ENCODE peak calls at places on chromosomes 6 and 20, in five cellular contexts. Q is B cell, K is heart left ventricle, R is GM13976, I is psoas muscle. M is an unnamed sample.

GRCh38 chr20:45059022-45059728 is 41.8 kb downstream of the KCNS1 start:
- DNase-seq in Q (no peak), K (no peak), R (no peak), I (no peak), M (no peak)

GRCh38 chr6:6661684-6662083 is 73.2 kb downstream of the LY86 start:
- DNase-seq in Q (no peak), K (peak), R (no peak), I (no peak), M (no peak)

GRCh38 chr20:3646651-3647050 is 16.5 kb downstream of the GFRA4 start:
- DNase-seq in Q (no peak), K (no peak), R (no peak), I (no peak), M (no peak)

GRCh38 chr20:42886801-42887200 is 302.9 kb downstream of the PTPRT start:
- DNase-seq in Q (no peak), K (no peak), R (no peak), I (no peak), M (no peak)

GRCh38 chr6:13614126-13614925 is 809 bp upstream of the NOL7 start:
- DNase-seq in Q (no peak), K (no peak), R (no peak), I (peak), M (no peak)

GRCh38 chr6:8219352-8219943 is 117.1 kb upstream of the EEF1E1 start:
- DNase-seq in Q (no peak), K (no peak), R (peak), I (no peak), M (no peak)

GRCh38 chr6:31113861-31114539 is 600 bp upstream of the PSORS1C1 start:
- DNase-seq in Q (no peak), K (no peak), R (peak), I (no peak), M (peak)

GRCh38 chr6:26205625-26206574 is 118.7 kb downstream of the HFE start:
- DNase-seq in Q (no peak), K (no peak), R (peak), I (no peak), M (no peak)

GRCh38 chr20:41308290-41308691 is 9.2 kb downstream of the ZHX3 start:
- DNase-seq in Q (no peak), K (no peak), R (no peak), I (no peak), M (peak)

GRCh38 chr20:30491016-30491415 is 766.4 kb upstream of the DEFB115 start:
- DNase-seq in Q (no peak), K (no peak), R (no peak), I (no peak), M (no peak)

GRCh38 chr6:5997420-5998093 is 9.2 kb downstream of the NRN1 start:
- DNase-seq in Q (no peak), K (peak), R (peak), I (no peak), M (no peak)

GRCh38 chr6:15464211-15464725 is 198.6 kb downstream of the DTNBP1 start:
- DNase-seq in Q (peak), K (no peak), R (peak), I (no peak), M (no peak)

GRCh38 chr6:117613920-117614535 is 11.7 kb upstream of the GOPC start:
- DNase-seq in Q (no peak), K (no peak), R (no peak), I (no peak), M (peak)

GRCh38 chr20:44207066-44207723 is 3.4 kb downstream of the OSER1 start:
- DNase-seq in Q (no peak), K (no peak), R (no peak), I (no peak), M (no peak)

GRCh38 chr20:3749689-3750639 is 17.5 kb downstream of the HSPA12B start:
- DNase-seq in Q (no peak), K (no peak), R (peak), I (no peak), M (no peak)

GRCh38 chr6:15457121-15457646 is 205.6 kb downstream of the DTNBP1 start:
- DNase-seq in Q (no peak), K (no peak), R (no peak), I (no peak), M (no peak)

GRCh38 chr6:79833264-79833663 is 114.1 kb downstream of the ELOVL4 start:
- DNase-seq in Q (no peak), K (no peak), R (no peak), I (no peak), M (no peak)

GRCh38 chr20:42007251-42007650 is 389.1 kb upstream of the CHD6 start:
- DNase-seq in Q (no peak), K (no peak), R (no peak), I (no peak), M (no peak)

GRCh38 chr6:139853302-139853992 is 479.0 kb upstream of the CITED2 start:
- DNase-seq in Q (no peak), K (no peak), R (no peak), I (no peak), M (peak)

GRCh38 chr6:147040041-147040440 is 164.2 kb upstream of the STXBP5 start:
- DNase-seq in Q (no peak), K (no peak), R (no peak), I (no peak), M (peak)

GRCh38 chr6:165684333-165684732 is 21.3 kb upstream of the PDE10A start:
- DNase-seq in Q (no peak), K (no peak), R (no peak), I (no peak), M (no peak)

GRCh38 chr20:48489046-48489463 is 338.7 kb downstream of the PREX1 start:
- DNase-seq in Q (peak), K (no peak), R (peak), I (no peak), M (no peak)

GRCh38 chr6:69398729-69399128 is 398.1 kb downstream of the LMBRD1 start:
- DNase-seq in Q (no peak), K (no peak), R (no peak), I (no peak), M (no peak)

GRCh38 chr20:62733891-62734290 is 25.3 kb downstream of the NTSR1 start:
- DNase-seq in Q (no peak), K (no peak), R (no peak), I (no peak), M (no peak)

GRCh38 chr6:148140772-148141557 is 201.7 kb upstream of the SASH1 start:
- DNase-seq in Q (no peak), K (no peak), R (no peak), I (no peak), M (no peak)

GRCh38 chr6:134063966-134064445 is 11.6 kb upstream of the SLC2A12 start:
- DNase-seq in Q (peak), K (peak), R (peak), I (peak), M (no peak)

GRCh38 chr6:19399406-19399805 is 437.8 kb upstream of the ID4 start:
- DNase-seq in Q (no peak), K (no peak), R (no peak), I (no peak), M (no peak)

GRCh38 chr6:31814677-31815024 is 432 bp downstream of the HSPA1L start:
- DNase-seq in Q (peak), K (peak), R (peak), I (peak), M (peak)

GRCh38 chr6:78345882-78346281 is 521.5 kb upstream of the IRAK1BP1 start:
- DNase-seq in Q (no peak), K (no peak), R (no peak), I (no peak), M (no peak)

GRCh38 chr6:152298055-152298647 is 339.0 kb downstream of the SYNE1 start:
- DNase-seq in Q (no peak), K (no peak), R (peak), I (no peak), M (no peak)

GRCh38 chr6:143501851-143502250 is 9.7 kb downstream of the FUCA2 start:
- DNase-seq in Q (no peak), K (no peak), R (no peak), I (no peak), M (no peak)

DNA sequence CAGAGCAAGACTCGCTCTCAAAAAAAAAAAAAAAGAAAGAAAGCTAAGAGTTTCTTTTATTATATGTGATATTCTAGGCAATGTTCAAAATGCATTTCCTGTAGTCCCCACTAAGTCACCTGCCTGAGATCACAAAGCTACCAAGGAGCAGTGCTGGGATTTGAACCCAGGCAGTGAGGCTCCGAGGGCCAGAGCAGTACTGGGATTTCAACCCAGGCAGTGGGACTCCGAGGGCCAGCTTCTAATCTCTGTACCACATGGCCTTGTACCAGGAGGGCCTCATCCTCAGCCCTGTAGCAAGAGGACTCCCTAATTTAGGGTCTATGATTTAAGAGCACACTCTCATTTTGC is 39.7 kb downstream of the ZMYND8 start:
- DNase-seq in Q (no peak), K (no peak), R (no peak), I (no peak), M (no peak)
- TF ChIP-seq CTCF in Q (no peak), K (no peak), R (no peak), I (no peak), M (no peak)

DNA sequence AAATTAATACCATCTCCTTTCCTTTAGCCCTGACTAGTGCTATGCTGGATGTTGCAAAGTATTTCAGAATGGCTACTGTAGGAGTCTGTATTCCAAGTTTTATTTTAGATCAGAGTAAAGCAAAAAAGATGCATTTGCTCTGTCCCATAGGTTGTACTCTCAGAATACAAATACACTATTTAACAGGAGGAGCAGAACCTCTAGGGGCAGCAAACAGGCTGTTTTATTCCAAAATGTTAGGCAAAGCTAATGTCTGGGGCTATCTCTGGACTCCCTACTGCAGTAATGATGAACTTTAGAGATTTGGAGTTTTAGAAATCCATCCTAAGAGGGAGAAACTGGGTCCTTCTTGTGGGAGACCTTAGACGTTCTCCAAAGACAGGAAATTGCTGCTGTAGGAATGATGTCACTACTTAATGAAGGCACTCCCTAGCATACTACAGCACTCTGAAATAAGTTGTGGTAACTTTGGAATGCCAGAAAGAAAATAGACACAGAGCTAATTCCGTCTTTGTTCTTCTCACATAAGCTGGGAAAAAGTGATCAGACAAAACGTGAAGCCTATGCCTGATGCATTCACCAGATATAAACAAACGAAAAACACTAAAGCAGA is 392.4 kb upstream of the HS3ST5 start:
- DNase-seq in Q (no peak), K (no peak), R (no peak), I (no peak), M (no peak)
- TF ChIP-seq CTCF in Q (no peak), K (no peak), R (no peak), I (no peak), M (no peak)

GRCh38 chr6:132003516-132004178 is 52.5 kb upstream of the CCN2 start:
- DNase-seq in Q (no peak), K (no peak), R (no peak), I (no peak), M (no peak)

GRCh38 chr6:131998255-131998982 is 47.2 kb upstream of the CCN2 start:
- DNase-seq in Q (no peak), K (peak), R (no peak), I (no peak), M (no peak)

GRCh38 chr6:131997450-131998153 is 46.4 kb upstream of the CCN2 start:
- DNase-seq in Q (no peak), K (no peak), R (no peak), I (no peak), M (no peak)

GRCh38 chr6:131999545-132000146 is 48.5 kb upstream of the CCN2 start:
- DNase-seq in Q (no peak), K (no peak), R (no peak), I (no peak), M (no peak)

GRCh38 chr6:132000296-132000695 is 49.1 kb upstream of the CCN2 start:
- DNase-seq in Q (no peak), K (no peak), R (no peak), I (no peak), M (no peak)
- TF ChIP-seq CTCF in Q (no peak), K (no peak), R (no peak), I (no peak), M (no peak)

DNA sequence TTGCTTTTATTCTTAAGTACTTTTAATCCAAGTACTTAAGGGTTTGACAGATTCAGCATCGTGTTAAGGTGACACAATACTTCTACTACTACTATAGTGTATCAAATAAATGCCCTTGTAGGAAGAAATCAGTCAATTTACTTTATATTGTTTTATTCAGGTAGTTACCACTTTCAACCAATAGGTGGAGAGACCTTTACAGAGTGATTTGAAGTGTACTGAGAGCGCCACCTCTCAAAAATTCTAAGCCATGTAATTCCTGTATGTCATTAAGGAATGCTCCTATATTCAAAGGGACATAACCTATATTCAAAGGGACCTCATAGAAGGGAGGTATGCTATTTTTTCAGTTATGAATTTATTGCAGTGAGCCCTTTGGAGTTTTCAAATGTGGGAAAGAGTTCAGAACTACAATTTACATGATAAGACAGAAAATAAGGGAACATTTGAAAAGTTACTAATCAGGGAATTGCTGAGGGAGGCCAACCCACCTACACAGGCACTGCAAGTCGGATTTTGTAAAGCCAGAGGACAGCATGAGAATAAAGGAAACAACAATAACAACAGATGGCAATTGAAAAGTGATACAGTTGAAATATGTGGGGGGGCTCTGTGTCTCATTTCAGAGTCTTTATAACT is 955.6 kb downstream of the TBC1D32 start:
- DNase-seq in Q (no peak), K (no peak), R (peak), I (no peak), M (no peak)
- TF ChIP-seq CTCF in Q (peak), K (no peak), R (peak), I (no peak), M (no peak)

DNA sequence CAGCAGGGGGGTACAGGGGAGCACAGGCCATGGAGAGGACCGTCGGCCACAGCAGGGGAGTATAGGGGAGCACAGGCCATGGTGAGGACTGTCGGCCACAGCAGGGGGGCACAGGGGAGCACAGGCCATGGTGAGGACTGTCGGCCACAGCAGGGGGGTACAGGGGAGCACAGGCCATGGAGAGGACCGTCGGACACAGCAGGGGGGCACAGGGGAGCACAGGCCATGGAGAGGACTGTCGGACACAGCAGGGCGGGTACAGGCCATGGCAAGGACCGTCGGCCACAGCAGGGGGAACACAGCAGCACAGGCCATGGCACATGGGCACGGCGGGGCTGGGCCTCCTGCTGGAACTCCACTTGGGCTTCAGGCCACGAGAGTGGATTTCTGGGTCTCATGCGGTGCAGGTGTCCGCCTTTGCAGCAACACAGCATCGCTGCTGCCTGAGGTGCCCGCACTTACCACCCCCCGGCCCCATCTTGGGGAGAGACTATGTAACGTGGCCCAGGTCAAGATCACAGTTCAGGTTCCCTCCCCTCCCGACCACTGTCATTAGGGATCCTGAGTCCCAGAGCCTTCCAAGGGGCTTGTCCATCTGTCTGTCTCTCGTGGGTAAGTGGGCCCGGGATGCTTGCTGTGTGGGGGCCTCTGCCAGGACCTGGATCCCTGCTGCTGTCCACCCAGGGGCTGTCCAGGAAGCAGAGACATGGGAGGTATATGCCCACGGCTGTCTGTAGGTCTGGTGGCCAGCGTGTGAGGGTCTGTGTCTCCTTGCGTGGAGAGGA is 2.5 kb downstream of the NPBWR2 start:
- DNase-seq in Q (peak), K (peak), R (no peak), I (peak), M (no peak)
- TF ChIP-seq CTCF in Q (no peak), K (no peak), R (no peak), I (no peak), M (no peak)

GRCh38 chr20:32575805-32576204 is 9.3 kb downstream of the NOL4L start:
- DNase-seq in Q (no peak), K (no peak), R (no peak), I (no peak), M (no peak)

GRCh38 chr20:32576560-32576959 is 8.6 kb downstream of the NOL4L start:
- DNase-seq in Q (no peak), K (no peak), R (no peak), I (no peak), M (no peak)

GRCh38 chr20:32578840-32579239 is 6.3 kb downstream of the NOL4L start:
- DNase-seq in Q (no peak), K (no peak), R (no peak), I (no peak), M (no peak)

GRCh38 chr20:32577657-32578056 is 7.5 kb downstream of the NOL4L start:
- DNase-seq in Q (no peak), K (no peak), R (no peak), I (no peak), M (no peak)

DNA sequence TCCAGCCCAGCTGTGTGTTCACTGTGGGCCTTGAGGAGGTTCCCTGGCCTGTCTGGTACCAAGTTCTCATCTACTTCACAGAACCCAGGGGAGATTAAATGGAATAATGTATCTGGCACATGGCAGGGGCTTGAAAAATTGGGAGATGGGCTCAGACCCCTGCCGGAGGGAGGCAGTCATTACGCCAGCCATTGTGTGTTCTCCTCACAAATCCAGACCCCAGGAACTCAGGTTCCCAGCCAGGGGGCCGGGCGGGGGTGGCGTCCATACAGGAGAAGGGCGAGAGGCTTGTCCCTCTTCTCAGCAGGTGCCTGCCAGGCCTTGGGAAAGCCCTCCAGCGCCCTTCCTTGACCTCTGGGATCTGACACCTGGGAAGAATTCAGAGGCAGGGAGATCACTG is 8.1 kb downstream of the NOL4L start:
- DNase-seq in Q (no peak), K (no peak), R (no peak), I (no peak), M (no peak)
- TF ChIP-seq CTCF in Q (no peak), K (no peak), R (no peak), I (no peak), M (no peak)

M was measured in BJ.